ENCODE peak calls at places on chromosome 10, in ten cellular contexts. D, Y, C, H, S, R, L, X, V and U are unnamed samples.

GRCh38 chr10:42646692-42647640 is 8.6 kb upstream of the ZNF33B start:
- DNase-seq in D (peak; percentile 71), Y (peak; percentile 81), C (no peak), H (no peak), S (no peak), R (no peak), L (no peak), X (no peak), V (no peak), U (no peak)

GRCh38 chr10:70480254-70480861 is 1.8 kb downstream of the PALD1 start:
- DNase-seq in D (no peak), Y (no peak), C (no peak), H (no peak), S (no peak), R (no peak), L (no peak), X (no peak), V (no peak), U (no peak)

GRCh38 chr10:470339-471003 is 219.0 kb downstream of the DIP2C start:
- DNase-seq in D (no peak), Y (no peak), C (no peak), H (no peak), S (no peak), R (no peak), L (no peak), X (no peak), V (no peak), U (no peak)

GRCh38 chr10:58318346-58318745 is 16.5 kb upstream of the UBE2D1 start:
- DNase-seq in D (no peak), Y (no peak), C (peak; percentile 26), H (no peak), S (no peak), R (no peak), L (no peak), X (no peak), V (no peak), U (no peak)

GRCh38 chr10:30043476-30044270 is 15.7 kb downstream of the JCAD start:
- DNase-seq in D (no peak), Y (no peak), C (no peak), H (no peak), S (no peak), R (no peak), L (no peak), X (no peak), V (no peak), U (no peak)

GRCh38 chr10:6667679-6668270 is 87.7 kb upstream of the PRKCQ start:
- DNase-seq in D (peak; percentile 53), Y (peak; percentile 73), C (peak; percentile 24), H (no peak), S (peak; percentile 14), R (no peak), L (peak; percentile 35), X (no peak), V (no peak), U (peak; percentile 14)

GRCh38 chr10:7121154-7121797 is 289.6 kb downstream of the SFMBT2 start:
- DNase-seq in D (peak; percentile 61), Y (no peak), C (no peak), H (no peak), S (peak; percentile 49), R (peak; percentile 63), L (peak; percentile 79), X (peak; percentile 10), V (no peak), U (no peak)

GRCh38 chr10:101235766-101236165 is 6.5 kb upstream of the LBX1 start:
- DNase-seq in D (no peak), Y (no peak), C (no peak), H (no peak), S (no peak), R (no peak), L (no peak), X (no peak), V (no peak), U (no peak)

GRCh38 chr10:24701447-24701846 is 22.2 kb downstream of the ARHGAP21 start:
- DNase-seq in D (no peak), Y (no peak), C (no peak), H (no peak), S (no peak), R (no peak), L (no peak), X (no peak), V (no peak), U (no peak)

GRCh38 chr10:33215635-33216034 is 118.8 kb downstream of the NRP1 start:
- DNase-seq in D (no peak), Y (peak; percentile 29), C (peak; percentile 68), H (no peak), S (no peak), R (no peak), L (no peak), X (no peak), V (no peak), U (no peak)

GRCh38 chr10:3779146-3779707 is 5.8 kb downstream of the KLF6 start:
- DNase-seq in D (no peak), Y (peak; percentile 52), C (peak; percentile 44), H (no peak), S (no peak), R (no peak), L (no peak), X (no peak), V (no peak), U (no peak)

GRCh38 chr10:104291439-104291951 is 22.5 kb downstream of the GSTO2 start:
- DNase-seq in D (peak; percentile 83), Y (peak; percentile 86), C (peak; percentile 85), H (peak; percentile 90), S (peak; percentile 83), R (peak; percentile 87), L (peak; percentile 91), X (no peak), V (peak; percentile 47), U (peak; percentile 52)
- TF ChIP-seq CTCF in D (peak; percentile 93), Y (peak; percentile 99), C (peak; percentile 99), H (peak; percentile 98), S (peak; percentile 100), R (peak; percentile 100), L (peak; percentile 100), X (peak; percentile 100), V (peak; percentile 99), U (peak; percentile 100)

DNA sequence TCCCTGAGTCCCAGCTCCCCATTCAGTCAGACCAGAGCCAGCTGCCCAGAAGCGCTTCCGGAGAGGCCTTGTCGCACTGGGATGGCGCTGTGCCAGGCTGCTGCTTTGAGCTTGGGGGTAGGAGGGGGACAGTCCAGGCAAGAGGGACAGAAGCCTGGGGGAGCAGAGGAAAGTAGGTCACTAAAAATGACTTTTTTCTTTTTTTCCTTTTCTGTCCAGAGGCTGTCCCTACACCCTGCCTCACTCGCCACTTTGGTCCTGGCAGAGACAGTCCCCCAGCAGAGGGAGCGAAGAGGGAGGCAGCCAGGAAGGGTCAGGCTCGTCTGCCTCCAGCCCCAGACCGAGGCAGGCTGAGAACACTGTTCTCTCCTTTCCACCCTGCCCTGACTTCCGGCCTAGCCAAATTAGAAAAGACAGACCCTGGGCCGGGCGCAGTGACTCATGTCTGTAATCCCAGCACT is 15.8 kb upstream of the TRIM8 start:
- DNase-seq in D (peak; percentile 26), Y (peak; percentile 56), C (no peak), H (no peak), S (no peak), R (no peak), L (no peak), X (no peak), V (no peak), U (no peak)
- TF ChIP-seq CTCF in D (no peak), Y (no peak), C (peak; percentile 16), H (no peak), S (no peak), R (no peak), L (no peak), X (no peak), V (no peak), U (peak; percentile 11)

DNA sequence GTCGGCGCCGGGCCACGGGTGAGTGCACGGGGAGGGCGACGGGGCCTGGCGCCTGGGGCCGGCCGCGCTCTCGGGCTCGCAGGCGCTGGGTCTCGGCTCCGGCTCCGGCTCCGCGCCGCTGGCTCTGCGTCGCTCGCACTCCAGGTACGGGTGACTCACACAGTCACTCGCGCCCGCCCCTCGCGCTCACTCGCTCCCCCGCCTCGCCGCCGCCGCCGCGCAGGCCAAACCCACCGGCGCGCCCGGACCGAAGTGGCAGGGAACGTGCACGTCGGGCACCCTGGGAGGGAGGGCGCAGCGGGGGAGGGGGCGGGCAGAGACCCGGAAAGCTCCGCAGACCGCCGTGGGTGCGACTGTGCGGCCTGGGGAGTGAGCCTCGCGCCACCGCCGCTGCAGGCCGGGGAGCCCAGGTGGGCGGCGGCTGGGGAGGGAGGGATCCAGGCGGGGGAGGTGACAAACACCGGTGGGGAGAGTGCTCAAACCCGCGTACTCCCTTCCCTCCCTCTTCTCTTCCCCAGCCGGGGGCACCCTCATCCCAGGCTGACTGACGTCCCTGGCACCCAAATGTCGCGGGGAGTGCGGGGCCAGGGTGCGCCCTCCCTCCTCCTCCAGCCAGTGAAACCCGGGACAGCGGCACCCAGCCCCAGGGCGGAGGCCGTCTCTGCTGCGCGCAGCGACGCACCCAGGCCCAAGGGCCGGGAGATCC is 277.0 kb upstream of the NEBL start:
- DNase-seq in D (peak; percentile 83), Y (peak; percentile 73), C (no peak), H (peak; percentile 34), S (peak; percentile 67), R (no peak), L (peak; percentile 73), X (no peak), V (no peak), U (peak; percentile 5)
- TF ChIP-seq CTCF in D (no peak), Y (no peak), C (no peak), H (no peak), S (no peak), R (no peak), L (no peak), X (peak; percentile 21), V (no peak), U (no peak)

GRCh38 chr10:67884313-67884841 is at the start of gene SIRT1:
- DNase-seq in D (peak; percentile 98), Y (peak; percentile 94), C (peak; percentile 93), H (peak; percentile 96), S (peak; percentile 96), R (peak; percentile 90), L (peak; percentile 98), X (peak; percentile 52), V (peak; percentile 88), U (peak; percentile 52)
- TF ChIP-seq CTCF in D (no peak), Y (no peak), C (no peak), H (no peak), S (no peak), R (no peak), L (no peak), X (no peak), V (peak; percentile 10), U (no peak)